ENCODE peak calls at places on chromosomes 5 and 9, in ten cellular contexts. S is AG08395; H is aorta; R is activated CD4-positive, alpha-beta T cell treated with anti-CD3 and anti-CD28 coated beads for 24 hours; U is GM13977; F is IMR-90; A is neural crest cell; Y is HEK293T; W is GM13976; M is left colon. E is an unnamed sample.
A peak's percentile ranks its signal among the peaks of the same experiment; 100 is the strongest.

GRCh38 chr5:80037366-80037765 is 2.2 kb downstream of the THBS4 start:
- DNase-seq in R (no peak), F (no peak), U (no peak), W (no peak), M (no peak), S (no peak), H (no peak), Y (no peak), A (no peak), E (no peak)

GRCh38 chr5:71757590-71758543 is 38.8 kb downstream of the CARTPT start:
- DNase-seq in F (peak; percentile 71), S (peak; percentile 67), Y (peak; percentile 72), A (peak; percentile 50), M (peak; percentile 55), R (no peak), W (peak; percentile 45), H (peak; percentile 64), U (peak; percentile 50), E (peak; percentile 30)

GRCh38 chr5:151086905-151087360 is 6.1 kb upstream of the TNIP1 start:
- DNase-seq in Y (no peak), H (no peak), M (peak; percentile 68), F (peak; percentile 43), S (no peak), U (peak; percentile 71), A (no peak), R (peak; percentile 59), W (peak; percentile 83), E (no peak)

GRCh38 chr9:82369251-82369945 is 380.8 kb downstream of the SPATA31D1 start:
- DNase-seq in W (no peak), R (no peak), A (no peak), U (no peak), Y (no peak), S (no peak), M (no peak), H (no peak), F (no peak), E (no peak)

GRCh38 chr5:138011991-138012390 is 20.9 kb downstream of the FAM13B start:
- DNase-seq in Y (no peak), A (no peak), U (no peak), H (no peak), R (no peak), F (no peak), S (no peak), M (no peak), W (no peak), E (no peak)

GRCh38 chr5:85590764-85591163 is 1027.0 kb upstream of the COX7C start:
- DNase-seq in R (no peak), Y (no peak), M (no peak), U (no peak), W (no peak), S (no peak), H (no peak), F (no peak), A (no peak), E (no peak)

GRCh38 chr9:95307538-95307937 is 10.0 kb downstream of the FANCC start:
- DNase-seq in U (no peak), H (no peak), A (no peak), W (no peak), M (no peak), F (no peak), Y (no peak), R (no peak), S (no peak), E (no peak)

GRCh38 chr5:107806271-107806670 is 135.5 kb upstream of the EFNA5 start:
- DNase-seq in A (no peak), H (no peak), M (no peak), F (no peak), Y (no peak), S (no peak), U (no peak), W (no peak), R (no peak), E (no peak)

GRCh38 chr5:109612278-109612905 is 77.3 kb upstream of the MAN2A1 start:
- DNase-seq in F (no peak), W (no peak), S (no peak), H (no peak), Y (no peak), A (peak; percentile 8), M (no peak), R (no peak), U (no peak), E (no peak)

GRCh38 chr5:88765798-88766197 is 117.2 kb downstream of the MEF2C start:
- DNase-seq in M (no peak), F (no peak), Y (no peak), W (no peak), U (no peak), H (no peak), R (no peak), S (no peak), A (no peak), E (no peak)

E was measured in amniotic stem cell.